ENCODE peak calls at places on chromosomes 3 and 15, in eight cellular contexts. L, K, S, D, J, T, X and O are unnamed samples.

GRCh38 chr3:138625707-138626365 is 17.3 kb downstream of the FAIM start:
- DNase-seq in S (no peak), J (no peak), X (no peak), T (no peak), D (no peak), K (no peak), L (no peak), O (no peak)

GRCh38 chr15:35911052-35911780 is 365.3 kb upstream of the DPH6 start:
- DNase-seq in K (no peak), X (no peak), L (no peak), S (no peak), T (no peak), D (no peak), J (peak; percentile 79), O (no peak)

GRCh38 chr15:29616512-29616911 is 205.8 kb downstream of the TJP1 start:
- DNase-seq in L (no peak), T (no peak), D (no peak), K (no peak), J (no peak), S (no peak), X (no peak), O (no peak)

GRCh38 chr3:12628813-12629212 is 35.1 kb downstream of the RAF1 start:
- DNase-seq in T (no peak), L (no peak), K (no peak), D (no peak), S (no peak), X (no peak), J (no peak), O (no peak)

GRCh38 chr3:150747909-150748568 is 14.9 kb downstream of the SIAH2 start:
- DNase-seq in X (no peak), D (no peak), K (no peak), L (no peak), T (no peak), S (no peak), J (no peak), O (no peak)

GRCh38 chr3:188974856-188975611 is 196.7 kb upstream of the TPRG1 start:
- DNase-seq in D (no peak), S (no peak), L (no peak), K (no peak), T (no peak), J (no peak), X (no peak), O (no peak)

GRCh38 chr3:169836942-169837275 is 24.2 kb upstream of the LRRC34 start:
- DNase-seq in K (no peak), S (no peak), L (no peak), D (no peak), J (no peak), T (no peak), X (no peak), O (no peak)

GRCh38 chr15:60583946-60584345 is 105.0 kb upstream of the ICE2 start:
- DNase-seq in J (no peak), T (peak; percentile 62), D (no peak), L (no peak), X (no peak), S (no peak), K (peak; percentile 56), O (no peak)

GRCh38 chr3:29275309-29275708 is 5.6 kb upstream of the RBMS3 start:
- DNase-seq in K (no peak), D (no peak), S (peak; percentile 23), X (no peak), T (no peak), J (no peak), L (peak; percentile 42), O (peak; percentile 24)
- TF ChIP-seq EP300 in K (no peak), D (no peak), S (peak; percentile 13), X (no peak), T (no peak), J (no peak), L (no peak), O (no peak)

GRCh38 chr3:123655400-123655799 is 70.5 kb upstream of the HACD2 start:
- DNase-seq in X (no peak), L (no peak), K (peak; percentile 44), S (no peak), D (no peak), T (no peak), J (no peak), O (no peak)
- H3K4me1 ChIP-seq in X (peaks cover 99% of the 10 kb centered on the region), L (peaks cover 29% of the 10 kb centered on the region), K (peaks cover 79% of the 10 kb centered on the region), S (peaks cover 47% of the 10 kb centered on the region), D (no peaks in the 10 kb centered on the region), T (peaks cover 21% of the 10 kb centered on the region), J (peaks cover 87% of the 10 kb centered on the region), O (peaks cover 30% of the 10 kb centered on the region)

DNA sequence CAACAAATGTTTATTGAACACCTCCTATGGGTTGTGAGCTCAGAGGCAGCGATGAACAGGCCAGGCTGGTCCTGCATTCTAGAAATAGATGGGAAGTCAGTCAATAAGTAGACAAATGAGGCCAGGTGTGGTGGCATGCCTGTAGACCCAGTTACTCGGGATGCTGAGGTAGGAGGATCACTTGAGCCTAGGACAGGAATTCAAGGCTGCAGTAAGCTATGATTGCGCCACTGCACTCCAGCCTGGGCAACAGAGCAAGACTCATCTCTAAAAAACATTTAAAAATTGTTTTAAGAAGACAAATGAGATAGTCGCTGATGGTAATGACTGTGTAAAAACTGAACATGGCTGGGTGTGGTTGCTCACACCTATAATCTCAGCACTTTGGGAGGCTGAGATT is 4.4 kb upstream of the RHO start:
- DNase-seq in T (no peak), L (no peak), J (no peak), X (no peak), D (no peak), K (no peak), S (no peak), O (no peak)
- H3K4me3 ChIP-seq in T (no peak overlapping the region), L (no peak overlapping the region), J (no peak overlapping the region), X (no peak overlapping the region), D (no peak overlapping the region), K (no peak overlapping the region), S (no peak overlapping the region), O (no peak overlapping the region)

DNA sequence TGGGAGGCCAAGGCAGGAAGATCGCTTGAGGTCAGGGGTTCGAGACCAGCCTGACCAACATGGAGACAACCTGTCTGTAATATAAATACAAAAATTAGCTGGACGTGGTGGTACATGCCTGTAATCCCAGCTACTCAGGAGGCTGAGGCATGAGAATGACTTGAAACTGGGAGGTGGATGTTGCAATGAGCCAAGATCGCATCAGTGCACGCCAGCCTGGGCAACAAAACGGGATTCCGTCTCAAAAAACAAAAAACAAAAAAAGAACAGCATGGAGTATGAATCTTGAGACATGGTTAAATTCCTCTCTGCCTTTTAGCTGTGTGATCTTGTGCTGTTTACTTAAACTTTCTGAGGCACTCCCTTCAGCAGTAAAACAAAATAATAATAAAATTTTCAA is 244.9 kb downstream of the FGF12 start:
- DNase-seq in J (no peak), X (no peak), T (no peak), D (no peak), L (no peak), S (no peak), K (no peak), O (no peak)
- TF ChIP-seq EP300 in J (no peak), X (no peak), T (no peak), D (no peak), L (no peak), S (no peak), K (no peak), O (no peak)

GRCh38 chr3:133188996-133189395 is 150.8 kb downstream of the TMEM108 start:
- DNase-seq in X (no peak), T (no peak), D (no peak), J (no peak), K (no peak), S (no peak), L (no peak), O (no peak)

GRCh38 chr3:133192363-133192945 is 154.3 kb downstream of the TMEM108 start:
- DNase-seq in X (no peak), L (no peak), T (no peak), S (no peak), D (no peak), J (no peak), K (no peak), O (no peak)

GRCh38 chr3:133191818-133192217 is 153.6 kb downstream of the TMEM108 start:
- DNase-seq in S (no peak), T (no peak), K (no peak), D (no peak), X (no peak), L (no peak), J (no peak), O (no peak)

GRCh38 chr3:133196527-133196926 is 158.3 kb downstream of the TMEM108 start:
- DNase-seq in L (no peak), X (no peak), K (no peak), J (no peak), S (no peak), D (no peak), T (no peak), O (no peak)

GRCh38 chr3:133192967-133193366 is 154.8 kb downstream of the TMEM108 start:
- DNase-seq in S (no peak), K (no peak), L (no peak), D (no peak), X (no peak), J (no peak), T (no peak), O (no peak)
- H3K4me1 ChIP-seq in S (no peaks in the 10 kb centered on the region), K (no peaks in the 10 kb centered on the region), L (no peaks in the 10 kb centered on the region), D (no peaks in the 10 kb centered on the region), X (no peaks in the 10 kb centered on the region), J (no peaks in the 10 kb centered on the region), T (no peaks in the 10 kb centered on the region), O (no peaks in the 10 kb centered on the region)

DNA sequence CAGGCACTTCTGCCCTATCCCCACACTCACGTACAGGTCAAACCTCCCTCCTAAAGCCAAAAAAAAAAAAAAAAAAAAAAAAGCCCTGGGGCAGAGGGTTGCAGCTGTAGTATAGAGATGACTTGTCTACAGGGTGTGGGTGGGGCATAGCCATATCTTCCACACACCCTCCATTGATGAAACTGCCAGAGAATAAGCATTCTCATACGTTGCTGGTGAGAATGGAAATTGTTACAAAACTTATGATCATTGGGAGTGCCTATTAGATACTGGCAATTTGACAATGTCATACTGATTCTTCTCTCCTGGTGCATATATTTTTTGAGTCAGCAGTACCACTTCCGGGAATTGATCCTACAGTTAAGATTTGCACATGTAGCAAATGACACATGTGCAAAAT is 11.0 kb upstream of the CTNNB1 start:
- DNase-seq in T (no peak), X (no peak), J (no peak), D (no peak), S (no peak), K (no peak), L (no peak), O (no peak)
- H3K4me3 ChIP-seq in T (no peak overlapping the region), X (no peak overlapping the region), J (no peak overlapping the region), D (no peak overlapping the region), S (no peak overlapping the region), K (no peak overlapping the region), L (no peak overlapping the region), O (no peak overlapping the region)